ENCODE peak calls at places on chromosomes 11 and 22, in ten cellular contexts. H is pancreas, V is mucosa of descending colon, D is spleen, R is IMR-90, B is cardiac muscle cell, Q is right atrium auricular region, L is prostate gland, S is adrenal gland, E is heart left ventricle. K is an unnamed sample. For H3K4me1, the result is how much of the 10 kb centered on the place peaks cover.

GRCh38 chr22:30208631-30209603 is 37.6 kb downstream of the LIF start:
- DNase-seq in H (peak), V (no peak), D (no peak), R (peak), B (peak), Q (peak), L (no peak), S (peak), E (peak), K (peak)

GRCh38 chr11:78397398-78397797 is 20.2 kb downstream of the GAB2 start:
- DNase-seq in H (no peak), V (no peak), D (no peak), R (no peak), B (no peak), Q (no peak), L (no peak), S (no peak), E (no peak), K (no peak)

GRCh38 chr11:128888034-128888985 is 2.8 kb upstream of the KCNJ5 start:
- DNase-seq in H (no peak), V (no peak), D (no peak), R (no peak), B (no peak), Q (no peak), L (peak), S (no peak), E (no peak), K (no peak)

GRCh38 chr11:29328961-29329441 is 687.8 kb downstream of the KCNA4 start:
- DNase-seq in H (no peak), V (peak), D (no peak), R (peak), B (peak), Q (no peak), L (no peak), S (no peak), E (no peak), K (no peak)

GRCh38 chr22:19668748-19669147 is 45.6 kb upstream of the SEPTIN5 start:
- DNase-seq in H (no peak), V (no peak), D (no peak), R (no peak), B (no peak), Q (no peak), L (no peak), S (no peak), E (no peak), K (no peak)

GRCh38 chr11:111540114-111540920 is at the start of gene LAYN:
- DNase-seq in H (no peak), V (peak), D (peak), R (peak), B (peak), Q (no peak), L (peak), S (peak), E (peak), K (peak)

GRCh38 chr22:39234157-39234793 is 10.5 kb downstream of the PDGFB start:
- DNase-seq in H (no peak), V (no peak), D (no peak), R (no peak), B (peak), Q (peak), L (no peak), S (peak), E (peak), K (peak)

GRCh38 chr11:134802116-134802515 is 390.1 kb upstream of the B3GAT1 start:
- DNase-seq in H (no peak), V (no peak), D (no peak), R (no peak), B (no peak), Q (no peak), L (no peak), S (no peak), E (no peak), K (no peak)

GRCh38 chr11:67374571-67375276 is 1.3 kb upstream of the CLCF1 start:
- DNase-seq in H (no peak), V (no peak), D (peak), R (no peak), B (no peak), Q (no peak), L (no peak), S (no peak), E (no peak), K (no peak)

GRCh38 chr11:96014234-96014633 is 90.3 kb upstream of the MTMR2 start:
- DNase-seq in H (no peak), V (no peak), D (no peak), R (peak), B (peak), Q (no peak), L (no peak), S (no peak), E (no peak), K (no peak)

DNA sequence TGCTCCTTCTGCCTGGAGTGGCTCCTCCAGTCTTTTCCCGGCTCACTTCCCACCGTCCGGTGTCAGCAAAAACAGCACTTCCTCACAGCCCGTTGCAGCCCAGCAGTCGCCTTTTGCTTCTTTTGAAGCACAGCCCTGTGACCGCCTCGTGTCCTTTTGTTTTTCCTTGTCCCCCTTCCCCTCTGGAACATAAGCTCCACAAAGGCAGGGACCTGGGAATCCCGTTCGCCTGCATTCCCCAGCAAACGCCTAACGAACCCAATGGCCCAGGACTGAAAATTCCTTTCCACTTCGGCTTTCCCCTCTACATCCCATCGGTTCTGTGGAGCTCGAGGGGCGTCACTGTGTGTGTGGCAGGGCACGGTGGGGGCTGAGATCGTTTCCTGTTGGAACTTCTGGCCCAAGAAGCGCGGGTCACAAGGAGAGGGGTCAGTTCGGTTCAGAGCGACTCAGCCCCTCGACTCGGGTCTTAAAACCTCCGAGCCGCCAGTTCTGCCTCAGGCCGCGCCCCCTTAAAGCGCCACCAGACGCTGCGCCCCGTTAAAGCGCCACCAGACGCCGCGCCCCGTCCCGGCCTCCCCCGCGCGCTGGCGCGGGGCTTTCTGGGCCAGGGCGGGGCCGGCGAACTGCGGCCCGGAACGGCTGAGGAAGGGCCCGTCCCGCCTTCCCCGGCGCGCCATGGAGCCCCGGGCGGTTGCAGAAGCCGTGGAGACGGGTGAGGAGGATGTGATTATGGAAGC is 839 bp downstream of the RIC8A start:
- DNase-seq in H (peak), V (peak), D (peak), R (peak), B (peak), Q (peak), L (peak), S (peak), E (peak), K (peak)
- H3K4me1 ChIP-seq in H (under half), V (under half), D (half or more), R (under half), B (under half), Q (under half), L (under half), S (under half), E (half or more), K (under half)

GRCh38 chr11:119681537-119681936 is 47.5 kb downstream of the NECTIN1 start:
- DNase-seq in H (peak), V (no peak), D (no peak), R (no peak), B (no peak), Q (no peak), L (no peak), S (no peak), E (no peak), K (no peak)
- TF ChIP-seq CTCF in H (no peak), V (no peak), D (no peak), R (no peak), B (peak), Q (no peak), L (peak), S (peak), E (peak), K (no peak)

GRCh38 chr11:19805346-19805745 is 92.7 kb downstream of the NAV2 start:
- DNase-seq in H (no peak), V (no peak), D (no peak), R (no peak), B (no peak), Q (no peak), L (no peak), S (no peak), E (no peak), K (no peak)
- H3K4me1 ChIP-seq in H (under half), V (under half), D (under half), R (under half), B (under half), Q (under half), L (under half), S (under half), E (half or more), K (under half)

DNA sequence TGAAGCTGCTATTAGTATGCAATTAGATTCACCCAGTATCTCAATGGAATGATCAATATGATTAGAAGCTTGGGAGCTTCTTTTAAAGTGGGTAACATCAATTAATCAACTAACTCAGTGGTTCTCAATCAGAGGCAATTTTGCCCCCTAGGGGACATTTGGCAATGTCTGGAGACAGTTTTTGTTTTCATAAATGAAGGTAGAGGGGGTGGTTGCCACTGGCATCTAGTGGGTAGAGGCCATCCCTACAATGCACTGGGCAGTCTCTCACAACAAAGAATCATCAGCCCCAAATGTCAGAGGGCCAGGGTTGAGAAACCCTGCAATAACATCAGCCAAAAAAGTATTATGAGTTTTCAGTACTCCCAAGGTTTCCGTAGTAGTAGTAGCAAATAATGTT is 5.9 kb upstream of the AMOTL1 start:
- DNase-seq in H (no peak), V (no peak), D (no peak), R (no peak), B (no peak), Q (no peak), L (no peak), S (no peak), E (no peak), K (no peak)
- TF ChIP-seq CTCF in H (no peak), V (no peak), D (peak), R (peak), B (peak), Q (no peak), L (peak), S (peak), E (no peak), K (peak)

DNA sequence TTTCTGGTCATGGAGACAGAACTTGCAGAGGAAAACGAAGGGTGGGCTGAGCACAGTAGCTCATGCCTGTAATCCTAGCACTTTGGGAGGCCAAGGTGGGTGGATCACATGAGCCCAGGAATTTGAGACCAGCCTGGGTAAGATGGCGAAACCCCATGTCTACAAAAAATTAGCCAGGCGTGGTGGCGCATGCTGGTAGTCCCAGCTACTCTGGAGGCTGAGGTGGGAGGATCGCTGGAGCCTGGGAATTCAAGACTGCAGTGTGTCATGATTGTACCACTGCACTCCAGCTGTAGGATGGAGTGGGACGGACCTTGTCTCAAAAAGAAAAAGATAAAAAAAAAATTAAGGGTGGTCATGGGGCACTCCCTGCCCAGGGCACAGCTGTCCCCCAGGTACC is 5.9 kb downstream of the SERPINH1 start:
- DNase-seq in H (no peak), V (no peak), D (no peak), R (no peak), B (no peak), Q (no peak), L (no peak), S (no peak), E (no peak), K (no peak)
- H3K4me1 ChIP-seq in H (under half), V (under half), D (half or more), R (under half), B (under half), Q (under half), L (under half), S (under half), E (half or more), K (under half)

GRCh38 chr11:108032800-108033199 is 24.1 kb downstream of the CUL5 start:
- DNase-seq in H (no peak), V (no peak), D (no peak), R (no peak), B (no peak), Q (no peak), L (no peak), S (no peak), E (no peak), K (no peak)

GRCh38 chr11:108025387-108026080 is 16.8 kb downstream of the CUL5 start:
- DNase-seq in H (no peak), V (no peak), D (no peak), R (peak), B (no peak), Q (no peak), L (no peak), S (no peak), E (no peak), K (no peak)

DNA sequence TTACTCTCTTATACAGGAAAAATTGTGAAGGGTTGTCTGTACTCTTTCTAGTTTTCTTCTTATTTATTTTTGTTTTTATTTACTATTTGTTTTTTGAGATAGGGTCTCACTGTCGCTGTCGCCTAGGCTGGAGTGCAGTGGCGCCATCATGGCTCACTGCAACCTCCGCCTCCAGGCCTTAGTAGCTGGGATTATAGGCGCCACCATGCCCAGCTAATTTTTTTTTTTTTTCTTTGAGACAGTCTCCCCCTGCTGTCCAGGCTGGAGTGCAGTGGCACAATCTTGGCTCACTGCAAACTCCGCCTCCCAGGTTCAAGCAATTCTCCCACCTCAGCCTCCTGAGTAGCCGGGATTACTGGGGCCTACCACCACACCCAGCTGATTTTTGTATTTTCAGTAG is 18.4 kb downstream of the CUL5 start:
- DNase-seq in H (no peak), V (no peak), D (no peak), R (no peak), B (no peak), Q (no peak), L (no peak), S (no peak), E (no peak), K (no peak)
- TF ChIP-seq CTCF in H (no peak), V (no peak), D (no peak), R (no peak), B (no peak), Q (no peak), L (no peak), S (no peak), E (no peak), K (peak)

DNA sequence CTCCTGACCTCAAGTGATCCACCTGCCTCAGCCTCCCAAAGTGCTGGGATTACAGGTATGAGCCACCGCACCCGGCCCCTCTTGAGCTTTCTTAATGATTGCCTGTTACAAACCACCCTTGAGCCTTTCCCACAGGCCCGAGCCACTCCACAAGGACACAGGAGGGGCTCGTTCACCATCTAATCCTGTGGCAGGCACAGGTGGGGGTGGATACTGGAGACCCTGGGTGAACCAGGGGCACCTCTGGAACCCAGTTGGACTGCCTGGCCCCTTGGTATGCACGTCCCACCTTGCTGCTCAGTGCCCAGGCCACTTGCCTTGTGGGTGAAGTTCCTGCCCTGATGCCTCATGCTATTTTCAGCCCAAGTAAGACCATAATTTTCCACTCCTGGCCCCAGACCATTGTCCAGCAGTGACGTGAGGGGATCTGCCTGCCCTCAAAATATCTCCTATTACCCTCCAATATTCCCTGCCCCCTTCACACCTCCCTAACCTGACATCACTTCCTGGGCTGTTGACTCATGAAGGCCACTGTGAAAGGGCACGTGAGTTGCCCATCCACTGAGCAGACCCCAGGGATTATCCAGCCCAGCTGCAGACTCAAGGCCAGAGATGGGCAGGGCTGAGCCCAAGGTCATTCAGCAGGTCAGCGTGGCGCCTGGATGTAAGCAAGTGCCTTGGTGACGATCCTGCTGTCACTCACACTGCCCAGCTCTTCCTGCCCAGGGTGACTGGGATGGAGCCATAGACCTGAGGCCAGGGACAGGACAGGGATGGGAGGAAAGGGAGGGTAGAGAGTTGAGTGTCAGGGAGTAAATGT is 19.6 kb downstream of the P2RY2 start:
- DNase-seq in H (no peak), V (no peak), D (peak), R (peak), B (peak), Q (no peak), L (no peak), S (peak), E (peak), K (peak)
- H3K4me1 ChIP-seq in H (under half), V (under half), D (half or more), R (under half), B (under half), Q (under half), L (under half), S (under half), E (half or more), K (under half)

K was measured in right lobe of liver.